ENCODE peak calls at places on chromosomes 5 and 9, in five cellular contexts. G is aorta; J is brain pericyte; D is midbrain; N is effector memory CD4-positive, alpha-beta T cell. F is an unnamed sample.

GRCh38 chr9:138049779-138050471 is 172.3 kb downstream of the CACNA1B start:
- DNase-seq in G (peak; percentile 67), J (no peak), D (no peak), N (no peak), F (no peak)

GRCh38 chr9:131747352-131747751 is 7.5 kb upstream of the RAPGEF1 start:
- DNase-seq in G (no peak), J (no peak), D (peak; percentile 49), N (no peak), F (no peak)

GRCh38 chr5:93532370-93532769 is 48.6 kb downstream of the NR2F1-AS1 start:
- DNase-seq in G (peak; percentile 31), J (peak; percentile 33), D (peak; percentile 76), N (no peak), F (no peak)

GRCh38 chr5:172423379-172424110 is 30.8 kb downstream of the SH3PXD2B start:
- DNase-seq in G (no peak), J (no peak), D (no peak), N (no peak), F (no peak)

GRCh38 chr9:37800631-37801286 is at the start of gene DCAF10:
- DNase-seq in G (peak; percentile 96), J (peak; percentile 49), D (peak; percentile 88), N (peak; percentile 82), F (peak; percentile 69)

GRCh38 chr5:61965074-61965473 is 340.9 kb upstream of the KIF2A start:
- DNase-seq in G (no peak), J (no peak), D (no peak), N (no peak), F (no peak)

GRCh38 chr9:110078626-110079025 is 129.3 kb downstream of the C9orf152 start:
- DNase-seq in G (no peak), J (no peak), D (no peak), N (no peak), F (no peak)

GRCh38 chr5:55407059-55407684 is 99.4 kb downstream of the MTREX start:
- DNase-seq in G (no peak), J (no peak), D (peak; percentile 56), N (no peak), F (peak; percentile 3)

GRCh38 chr5:98314262-98314661 is 459.2 kb upstream of the RGMB start:
- DNase-seq in G (no peak), J (no peak), D (no peak), N (no peak), F (no peak)

GRCh38 chr5:96816991-96817390 is 9.2 kb upstream of the ERAP1 start:
- DNase-seq in G (no peak), J (no peak), D (no peak), N (no peak), F (no peak)

GRCh38 chr5:126680215-126680817 is 79.6 kb downstream of the PHAX start:
- DNase-seq in G (no peak), J (peak; percentile 8), D (no peak), N (no peak), F (no peak)

GRCh38 chr5:17056056-17056690 is 120.1 kb upstream of the MYO10 start:
- DNase-seq in G (no peak), J (no peak), D (no peak), N (no peak), F (no peak)

GRCh38 chr9:133121200-133122166 is at the start of gene RALGDS:
- DNase-seq in G (peak; percentile 97), J (no peak), D (peak; percentile 95), N (peak; percentile 91), F (peak; percentile 88)

GRCh38 chr9:71270554-71270953 is 149.1 kb upstream of the TRPM3 start:
- DNase-seq in G (no peak), J (no peak), D (no peak), N (no peak), F (no peak)

GRCh38 chr5:2282034-2282690 is 399.4 kb upstream of the IRX4 start:
- DNase-seq in G (no peak), J (no peak), D (no peak), N (no peak), F (no peak)

F was measured in T-helper 1 cell.